ENCODE peak calls at places on chromosomes 13 and 19, in seven cellular contexts. One of them, this sample, is unnamed.

GRCh38 chr19:56170261-56170660 is 5.5 kb upstream of the GALP start:
- DNase-seq in Daoy: peak; percentile 96
- DNase-seq in activated naive CD8-positive, alpha-beta T cell treated with anti-CD3 and anti-CD28 coated beads, Interleukin-2, amount 50 U/mL, for 24 hours: no peak
- DNase-seq in left ventricle myocardium superior: no peak
- DNase-seq in lower leg skin: no peak
- DNase-seq in HS-5: peak; percentile 49
- DNase-seq in DMS79 treated with DMSO at 0.1 percent for 48 hours: peak; percentile 88
- DNase-seq in this sample: no peak

GRCh38 chr13:42064259-42064658 is 15.8 kb downstream of the DGKH start:
- DNase-seq in Daoy: peak; percentile 76
- DNase-seq in activated naive CD8-positive, alpha-beta T cell treated with anti-CD3 and anti-CD28 coated beads, Interleukin-2, amount 50 U/mL, for 24 hours: no peak
- DNase-seq in left ventricle myocardium superior: no peak
- DNase-seq in lower leg skin: no peak
- DNase-seq in HS-5: no peak
- DNase-seq in DMS79 treated with DMSO at 0.1 percent for 48 hours: peak; percentile 9
- DNase-seq in this sample: no peak

GRCh38 chr19:44891016-44891882 is at the start of gene TOMM40:
- DNase-seq in Daoy: no peak
- DNase-seq in activated naive CD8-positive, alpha-beta T cell treated with anti-CD3 and anti-CD28 coated beads, Interleukin-2, amount 50 U/mL, for 24 hours: peak; percentile 29
- DNase-seq in left ventricle myocardium superior: peak; percentile 100
- DNase-seq in lower leg skin: no peak
- DNase-seq in HS-5: no peak
- DNase-seq in DMS79 treated with DMSO at 0.1 percent for 48 hours: peak; percentile 100
- DNase-seq in this sample: no peak

GRCh38 chr19:7870571-7871279 is 3.5 kb downstream of the PRR36 start:
- DNase-seq in Daoy: peak; percentile 91
- DNase-seq in activated naive CD8-positive, alpha-beta T cell treated with anti-CD3 and anti-CD28 coated beads, Interleukin-2, amount 50 U/mL, for 24 hours: peak; percentile 68
- DNase-seq in left ventricle myocardium superior: peak; percentile 49
- DNase-seq in lower leg skin: peak; percentile 55
- DNase-seq in HS-5: no peak
- DNase-seq in DMS79 treated with DMSO at 0.1 percent for 48 hours: no peak
- DNase-seq in this sample: peak; percentile 74

GRCh38 chr13:112748947-112749346 is 59.1 kb downstream of the ATP11A start:
- DNase-seq in Daoy: no peak
- DNase-seq in activated naive CD8-positive, alpha-beta T cell treated with anti-CD3 and anti-CD28 coated beads, Interleukin-2, amount 50 U/mL, for 24 hours: no peak
- DNase-seq in left ventricle myocardium superior: peak; percentile 84
- DNase-seq in lower leg skin: peak; percentile 37
- DNase-seq in HS-5: no peak
- DNase-seq in DMS79 treated with DMSO at 0.1 percent for 48 hours: no peak
- DNase-seq in this sample: no peak

GRCh38 chr19:21202865-21203494 is 61.1 kb downstream of the ZNF431 start:
- DNase-seq in Daoy: peak; percentile 7
- DNase-seq in activated naive CD8-positive, alpha-beta T cell treated with anti-CD3 and anti-CD28 coated beads, Interleukin-2, amount 50 U/mL, for 24 hours: peak; percentile 22
- DNase-seq in left ventricle myocardium superior: no peak
- DNase-seq in lower leg skin: no peak
- DNase-seq in HS-5: no peak
- DNase-seq in DMS79 treated with DMSO at 0.1 percent for 48 hours: no peak
- DNase-seq in this sample: no peak

GRCh38 chr19:2602391-2603181 is 99.9 kb downstream of the GNG7 start:
- DNase-seq in Daoy: peak; percentile 75
- DNase-seq in activated naive CD8-positive, alpha-beta T cell treated with anti-CD3 and anti-CD28 coated beads, Interleukin-2, amount 50 U/mL, for 24 hours: no peak
- DNase-seq in left ventricle myocardium superior: peak; percentile 90
- DNase-seq in lower leg skin: peak; percentile 85
- DNase-seq in HS-5: no peak
- DNase-seq in DMS79 treated with DMSO at 0.1 percent for 48 hours: no peak
- DNase-seq in this sample: no peak

GRCh38 chr13:51015973-51016372 is 95.1 kb downstream of the C13orf42 start:
- DNase-seq in Daoy: no peak
- DNase-seq in activated naive CD8-positive, alpha-beta T cell treated with anti-CD3 and anti-CD28 coated beads, Interleukin-2, amount 50 U/mL, for 24 hours: no peak
- DNase-seq in left ventricle myocardium superior: no peak
- DNase-seq in lower leg skin: no peak
- DNase-seq in HS-5: no peak
- DNase-seq in DMS79 treated with DMSO at 0.1 percent for 48 hours: peak; percentile 15
- DNase-seq in this sample: no peak

GRCh38 chr13:41411536-41411935 is 45.8 kb upstream of the RGCC start:
- DNase-seq in Daoy: peak; percentile 17
- DNase-seq in activated naive CD8-positive, alpha-beta T cell treated with anti-CD3 and anti-CD28 coated beads, Interleukin-2, amount 50 U/mL, for 24 hours: no peak
- DNase-seq in left ventricle myocardium superior: no peak
- DNase-seq in lower leg skin: peak; percentile 27
- DNase-seq in HS-5: no peak
- DNase-seq in DMS79 treated with DMSO at 0.1 percent for 48 hours: no peak
- DNase-seq in this sample: peak; percentile 16

GRCh38 chr19:50039968-50040367 is 14.2 kb downstream of the ZNF473 start:
- DNase-seq in Daoy: no peak
- DNase-seq in activated naive CD8-positive, alpha-beta T cell treated with anti-CD3 and anti-CD28 coated beads, Interleukin-2, amount 50 U/mL, for 24 hours: no peak
- DNase-seq in left ventricle myocardium superior: no peak
- DNase-seq in lower leg skin: no peak
- DNase-seq in HS-5: no peak
- DNase-seq in DMS79 treated with DMSO at 0.1 percent for 48 hours: no peak
- DNase-seq in this sample: no peak

GRCh38 chr19:38862321-38863059 is 12.7 kb upstream of the HNRNPL start:
- DNase-seq in Daoy: no peak
- DNase-seq in activated naive CD8-positive, alpha-beta T cell treated with anti-CD3 and anti-CD28 coated beads, Interleukin-2, amount 50 U/mL, for 24 hours: no peak
- DNase-seq in left ventricle myocardium superior: no peak
- DNase-seq in lower leg skin: peak; percentile 83
- DNase-seq in HS-5: no peak
- DNase-seq in DMS79 treated with DMSO at 0.1 percent for 48 hours: peak; percentile 98
- DNase-seq in this sample: peak; percentile 76

GRCh38 chr19:10193666-10194499 is 870 bp downstream of the DNMT1 start:
- DNase-seq in Daoy: peak; percentile 69
- DNase-seq in activated naive CD8-positive, alpha-beta T cell treated with anti-CD3 and anti-CD28 coated beads, Interleukin-2, amount 50 U/mL, for 24 hours: peak; percentile 47
- DNase-seq in left ventricle myocardium superior: no peak
- DNase-seq in lower leg skin: peak; percentile 22
- DNase-seq in HS-5: peak; percentile 63
- DNase-seq in DMS79 treated with DMSO at 0.1 percent for 48 hours: no peak
- DNase-seq in this sample: peak; percentile 9

GRCh38 chr19:10593820-10594637 is 6.9 kb upstream of the AP1M2 start:
- DNase-seq in Daoy: no peak
- DNase-seq in activated naive CD8-positive, alpha-beta T cell treated with anti-CD3 and anti-CD28 coated beads, Interleukin-2, amount 50 U/mL, for 24 hours: no peak
- DNase-seq in left ventricle myocardium superior: peak; percentile 36
- DNase-seq in lower leg skin: peak; percentile 56
- DNase-seq in HS-5: no peak
- DNase-seq in DMS79 treated with DMSO at 0.1 percent for 48 hours: no peak
- DNase-seq in this sample: no peak

GRCh38 chr19:33493401-33494275 is 28.0 kb downstream of the PEPD start:
- DNase-seq in Daoy: no peak
- DNase-seq in activated naive CD8-positive, alpha-beta T cell treated with anti-CD3 and anti-CD28 coated beads, Interleukin-2, amount 50 U/mL, for 24 hours: no peak
- DNase-seq in left ventricle myocardium superior: peak; percentile 9
- DNase-seq in lower leg skin: no peak
- DNase-seq in HS-5: no peak
- DNase-seq in DMS79 treated with DMSO at 0.1 percent for 48 hours: no peak
- DNase-seq in this sample: no peak

GRCh38 chr19:49349567-49349966 is 12.6 kb downstream of the TEAD2 start:
- DNase-seq in Daoy: no peak
- DNase-seq in activated naive CD8-positive, alpha-beta T cell treated with anti-CD3 and anti-CD28 coated beads, Interleukin-2, amount 50 U/mL, for 24 hours: no peak
- DNase-seq in left ventricle myocardium superior: no peak
- DNase-seq in lower leg skin: no peak
- DNase-seq in HS-5: no peak
- DNase-seq in DMS79 treated with DMSO at 0.1 percent for 48 hours: no peak
- DNase-seq in this sample: no peak

GRCh38 chr13:97030705-97031452 is 36.6 kb upstream of the OXGR1 start:
- DNase-seq in Daoy: peak; percentile 20
- DNase-seq in activated naive CD8-positive, alpha-beta T cell treated with anti-CD3 and anti-CD28 coated beads, Interleukin-2, amount 50 U/mL, for 24 hours: no peak
- DNase-seq in left ventricle myocardium superior: no peak
- DNase-seq in lower leg skin: no peak
- DNase-seq in HS-5: no peak
- DNase-seq in DMS79 treated with DMSO at 0.1 percent for 48 hours: no peak
- DNase-seq in this sample: peak; percentile 9

GRCh38 chr19:34639491-34640085 is 37.4 kb downstream of the SCGB2B2 start:
- DNase-seq in Daoy: peak; percentile 35
- DNase-seq in activated naive CD8-positive, alpha-beta T cell treated with anti-CD3 and anti-CD28 coated beads, Interleukin-2, amount 50 U/mL, for 24 hours: peak; percentile 58
- DNase-seq in left ventricle myocardium superior: peak; percentile 38
- DNase-seq in lower leg skin: no peak
- DNase-seq in HS-5: peak; percentile 20
- DNase-seq in DMS79 treated with DMSO at 0.1 percent for 48 hours: peak; percentile 41
- DNase-seq in this sample: peak; percentile 77

GRCh38 chr13:94700051-94700535 is 12.3 kb downstream of the SOX21 start:
- DNase-seq in Daoy: no peak
- DNase-seq in activated naive CD8-positive, alpha-beta T cell treated with anti-CD3 and anti-CD28 coated beads, Interleukin-2, amount 50 U/mL, for 24 hours: no peak
- DNase-seq in left ventricle myocardium superior: no peak
- DNase-seq in lower leg skin: no peak
- DNase-seq in HS-5: no peak
- DNase-seq in DMS79 treated with DMSO at 0.1 percent for 48 hours: no peak
- DNase-seq in this sample: no peak

GRCh38 chr13:101916108-101916757 is 463.8 kb downstream of the ITGBL1 start:
- DNase-seq in Daoy: peak; percentile 54
- DNase-seq in activated naive CD8-positive, alpha-beta T cell treated with anti-CD3 and anti-CD28 coated beads, Interleukin-2, amount 50 U/mL, for 24 hours: no peak
- DNase-seq in left ventricle myocardium superior: peak; percentile 68
- DNase-seq in lower leg skin: no peak
- DNase-seq in HS-5: no peak
- DNase-seq in DMS79 treated with DMSO at 0.1 percent for 48 hours: peak; percentile 69
- DNase-seq in this sample: no peak

GRCh38 chr19:17687857-17688784 is at the start of gene UNC13A:
- DNase-seq in Daoy: peak; percentile 79
- DNase-seq in activated naive CD8-positive, alpha-beta T cell treated with anti-CD3 and anti-CD28 coated beads, Interleukin-2, amount 50 U/mL, for 24 hours: peak; percentile 62
- DNase-seq in left ventricle myocardium superior: peak; percentile 68
- DNase-seq in lower leg skin: no peak
- DNase-seq in HS-5: no peak
- DNase-seq in DMS79 treated with DMSO at 0.1 percent for 48 hours: peak; percentile 41
- DNase-seq in this sample: peak; percentile 31

GRCh38 chr19:50172726-50173125 is 9.6 kb upstream of the IZUMO2 start:
- DNase-seq in Daoy: no peak
- DNase-seq in activated naive CD8-positive, alpha-beta T cell treated with anti-CD3 and anti-CD28 coated beads, Interleukin-2, amount 50 U/mL, for 24 hours: no peak
- DNase-seq in left ventricle myocardium superior: no peak
- DNase-seq in lower leg skin: no peak
- DNase-seq in HS-5: no peak
- DNase-seq in DMS79 treated with DMSO at 0.1 percent for 48 hours: no peak
- DNase-seq in this sample: no peak

GRCh38 chr13:93689333-93689732 is 462.7 kb downstream of the GPC6 start:
- DNase-seq in Daoy: no peak
- DNase-seq in activated naive CD8-positive, alpha-beta T cell treated with anti-CD3 and anti-CD28 coated beads, Interleukin-2, amount 50 U/mL, for 24 hours: no peak
- DNase-seq in left ventricle myocardium superior: no peak
- DNase-seq in lower leg skin: no peak
- DNase-seq in HS-5: no peak
- DNase-seq in DMS79 treated with DMSO at 0.1 percent for 48 hours: no peak
- DNase-seq in this sample: no peak

GRCh38 chr13:25232937-25233515 is 54.3 kb downstream of the MTMR6 start:
- DNase-seq in Daoy: no peak
- DNase-seq in activated naive CD8-positive, alpha-beta T cell treated with anti-CD3 and anti-CD28 coated beads, Interleukin-2, amount 50 U/mL, for 24 hours: no peak
- DNase-seq in left ventricle myocardium superior: no peak
- DNase-seq in lower leg skin: no peak
- DNase-seq in HS-5: no peak
- DNase-seq in DMS79 treated with DMSO at 0.1 percent for 48 hours: peak; percentile 34
- DNase-seq in this sample: peak; percentile 53

GRCh38 chr19:44800461-44800860 is 8.4 kb upstream of the BCAM start:
- DNase-seq in Daoy: peak; percentile 86
- DNase-seq in activated naive CD8-positive, alpha-beta T cell treated with anti-CD3 and anti-CD28 coated beads, Interleukin-2, amount 50 U/mL, for 24 hours: peak; percentile 91
- DNase-seq in left ventricle myocardium superior: peak; percentile 93
- DNase-seq in lower leg skin: peak; percentile 71
- DNase-seq in HS-5: peak; percentile 40
- DNase-seq in DMS79 treated with DMSO at 0.1 percent for 48 hours: peak; percentile 55
- DNase-seq in this sample: peak; percentile 65

GRCh38 chr13:110812869-110813645 is 99.6 kb downstream of the ING1 start:
- DNase-seq in Daoy: no peak
- DNase-seq in activated naive CD8-positive, alpha-beta T cell treated with anti-CD3 and anti-CD28 coated beads, Interleukin-2, amount 50 U/mL, for 24 hours: no peak
- DNase-seq in left ventricle myocardium superior: no peak
- DNase-seq in lower leg skin: no peak
- DNase-seq in HS-5: no peak
- DNase-seq in DMS79 treated with DMSO at 0.1 percent for 48 hours: no peak
- DNase-seq in this sample: no peak

GRCh38 chr13:67224148-67224846 is 5.8 kb downstream of the PCDH9 start:
- DNase-seq in Daoy: peak; percentile 56
- DNase-seq in activated naive CD8-positive, alpha-beta T cell treated with anti-CD3 and anti-CD28 coated beads, Interleukin-2, amount 50 U/mL, for 24 hours: peak; percentile 57
- DNase-seq in left ventricle myocardium superior: peak; percentile 86
- DNase-seq in lower leg skin: peak; percentile 44
- DNase-seq in HS-5: no peak
- DNase-seq in DMS79 treated with DMSO at 0.1 percent for 48 hours: peak; percentile 8
- DNase-seq in this sample: peak; percentile 42

GRCh38 chr13:21529102-21529893 is 70.2 kb upstream of the ZDHHC20 start:
- DNase-seq in Daoy: no peak
- DNase-seq in activated naive CD8-positive, alpha-beta T cell treated with anti-CD3 and anti-CD28 coated beads, Interleukin-2, amount 50 U/mL, for 24 hours: no peak
- DNase-seq in left ventricle myocardium superior: no peak
- DNase-seq in lower leg skin: no peak
- DNase-seq in HS-5: no peak
- DNase-seq in DMS79 treated with DMSO at 0.1 percent for 48 hours: no peak
- DNase-seq in this sample: no peak

GRCh38 chr13:23674795-23675640 is 104.8 kb downstream of the TNFRSF19 start:
- DNase-seq in Daoy: peak; percentile 46
- DNase-seq in activated naive CD8-positive, alpha-beta T cell treated with anti-CD3 and anti-CD28 coated beads, Interleukin-2, amount 50 U/mL, for 24 hours: no peak
- DNase-seq in left ventricle myocardium superior: no peak
- DNase-seq in lower leg skin: no peak
- DNase-seq in HS-5: peak; percentile 74
- DNase-seq in DMS79 treated with DMSO at 0.1 percent for 48 hours: no peak
- DNase-seq in this sample: no peak

GRCh38 chr13:101515504-101515903 is 63.0 kb downstream of the ITGBL1 start:
- DNase-seq in Daoy: no peak
- DNase-seq in activated naive CD8-positive, alpha-beta T cell treated with anti-CD3 and anti-CD28 coated beads, Interleukin-2, amount 50 U/mL, for 24 hours: no peak
- DNase-seq in left ventricle myocardium superior: no peak
- DNase-seq in lower leg skin: no peak
- DNase-seq in HS-5: no peak
- DNase-seq in DMS79 treated with DMSO at 0.1 percent for 48 hours: no peak
- DNase-seq in this sample: no peak

GRCh38 chr13:89029062-89029461 is 1357.9 kb downstream of the SLITRK5 start:
- DNase-seq in Daoy: no peak
- DNase-seq in activated naive CD8-positive, alpha-beta T cell treated with anti-CD3 and anti-CD28 coated beads, Interleukin-2, amount 50 U/mL, for 24 hours: no peak
- DNase-seq in left ventricle myocardium superior: no peak
- DNase-seq in lower leg skin: no peak
- DNase-seq in HS-5: no peak
- DNase-seq in DMS79 treated with DMSO at 0.1 percent for 48 hours: no peak
- DNase-seq in this sample: no peak

GRCh38 chr19:12064266-12065099 is at the start of gene ZNF844:
- DNase-seq in Daoy: peak; percentile 87
- DNase-seq in activated naive CD8-positive, alpha-beta T cell treated with anti-CD3 and anti-CD28 coated beads, Interleukin-2, amount 50 U/mL, for 24 hours: peak; percentile 87
- DNase-seq in left ventricle myocardium superior: peak; percentile 99
- DNase-seq in lower leg skin: peak; percentile 98
- DNase-seq in HS-5: no peak
- DNase-seq in DMS79 treated with DMSO at 0.1 percent for 48 hours: peak; percentile 79
- DNase-seq in this sample: no peak

GRCh38 chr13:113192902-113193301 is 15.6 kb downstream of the PCID2 start:
- DNase-seq in Daoy: no peak
- DNase-seq in activated naive CD8-positive, alpha-beta T cell treated with anti-CD3 and anti-CD28 coated beads, Interleukin-2, amount 50 U/mL, for 24 hours: no peak
- DNase-seq in left ventricle myocardium superior: no peak
- DNase-seq in lower leg skin: no peak
- DNase-seq in HS-5: no peak
- DNase-seq in DMS79 treated with DMSO at 0.1 percent for 48 hours: no peak
- DNase-seq in this sample: no peak